ENCODE peak calls at places on chromosomes 5 and 9, in nine cellular contexts. One of them, this sample, is unnamed.

GRCh38 chr9:132531187-132531586 is 51.2 kb upstream of the BARHL1 start:
- DNase-seq in upper lobe of left lung: no peak
- DNase-seq in sigmoid colon: peak; percentile 84
- DNase-seq in tibial nerve: no peak
- DNase-seq in spleen: no peak
- DNase-seq in adrenal gland: no peak
- DNase-seq in heart left ventricle: no peak
- DNase-seq in HepG2: no peak
- DNase-seq in IMR-90: no peak
- DNase-seq in this sample: no peak

GRCh38 chr5:45893309-45893708 is 197.1 kb upstream of the HCN1 start:
- DNase-seq in upper lobe of left lung: no peak
- DNase-seq in sigmoid colon: no peak
- DNase-seq in tibial nerve: no peak
- DNase-seq in spleen: no peak
- DNase-seq in adrenal gland: no peak
- DNase-seq in heart left ventricle: no peak
- DNase-seq in HepG2: no peak
- DNase-seq in IMR-90: no peak
- DNase-seq in this sample: no peak

GRCh38 chr5:178547753-178548415 is 42.3 kb downstream of the COL23A1 start:
- DNase-seq in upper lobe of left lung: no peak
- DNase-seq in sigmoid colon: peak; percentile 52
- DNase-seq in tibial nerve: no peak
- DNase-seq in spleen: peak; percentile 33
- DNase-seq in adrenal gland: no peak
- DNase-seq in heart left ventricle: no peak
- DNase-seq in HepG2: no peak
- DNase-seq in IMR-90: no peak
- DNase-seq in this sample: no peak

GRCh38 chr9:122370869-122371467 is at the start of gene PTGS1:
- DNase-seq in upper lobe of left lung: peak; percentile 57
- DNase-seq in sigmoid colon: peak; percentile 86
- DNase-seq in tibial nerve: no peak
- DNase-seq in spleen: peak; percentile 90
- DNase-seq in adrenal gland: no peak
- DNase-seq in heart left ventricle: peak; percentile 70
- DNase-seq in HepG2: no peak
- DNase-seq in IMR-90: peak; percentile 38
- DNase-seq in this sample: peak; percentile 68

GRCh38 chr9:90810686-90811085 is 9.1 kb downstream of the SYK start:
- DNase-seq in upper lobe of left lung: no peak
- DNase-seq in sigmoid colon: no peak
- DNase-seq in tibial nerve: no peak
- DNase-seq in spleen: no peak
- DNase-seq in adrenal gland: no peak
- DNase-seq in heart left ventricle: no peak
- DNase-seq in HepG2: no peak
- DNase-seq in IMR-90: no peak
- DNase-seq in this sample: no peak

GRCh38 chr5:80129146-80129545 is 94.0 kb downstream of the THBS4 start:
- DNase-seq in upper lobe of left lung: no peak
- DNase-seq in sigmoid colon: no peak
- DNase-seq in tibial nerve: no peak
- DNase-seq in spleen: no peak
- DNase-seq in adrenal gland: no peak
- DNase-seq in heart left ventricle: no peak
- DNase-seq in HepG2: no peak
- DNase-seq in IMR-90: no peak
- DNase-seq in this sample: no peak

GRCh38 chr5:177260961-177261360 is 42.6 kb downstream of the RAB24 start:
- DNase-seq in upper lobe of left lung: no peak
- DNase-seq in sigmoid colon: no peak
- DNase-seq in tibial nerve: no peak
- DNase-seq in spleen: no peak
- DNase-seq in adrenal gland: no peak
- DNase-seq in heart left ventricle: no peak
- DNase-seq in HepG2: no peak
- DNase-seq in IMR-90: no peak
- DNase-seq in this sample: no peak

GRCh38 chr9:109107402-109108240 is 12.1 kb downstream of the TMEM245 start:
- DNase-seq in upper lobe of left lung: no peak
- DNase-seq in sigmoid colon: no peak
- DNase-seq in tibial nerve: no peak
- DNase-seq in spleen: no peak
- DNase-seq in adrenal gland: no peak
- DNase-seq in heart left ventricle: no peak
- DNase-seq in HepG2: peak; percentile 33
- DNase-seq in IMR-90: peak; percentile 81
- DNase-seq in this sample: no peak

GRCh38 chr9:92180669-92181181 is 65.5 kb upstream of the SPTLC1 start:
- DNase-seq in upper lobe of left lung: no peak
- DNase-seq in sigmoid colon: no peak
- DNase-seq in tibial nerve: no peak
- DNase-seq in spleen: no peak
- DNase-seq in adrenal gland: peak; percentile 54
- DNase-seq in heart left ventricle: peak; percentile 56
- DNase-seq in HepG2: peak; percentile 20
- DNase-seq in IMR-90: peak; percentile 91
- DNase-seq in this sample: no peak

DNA sequence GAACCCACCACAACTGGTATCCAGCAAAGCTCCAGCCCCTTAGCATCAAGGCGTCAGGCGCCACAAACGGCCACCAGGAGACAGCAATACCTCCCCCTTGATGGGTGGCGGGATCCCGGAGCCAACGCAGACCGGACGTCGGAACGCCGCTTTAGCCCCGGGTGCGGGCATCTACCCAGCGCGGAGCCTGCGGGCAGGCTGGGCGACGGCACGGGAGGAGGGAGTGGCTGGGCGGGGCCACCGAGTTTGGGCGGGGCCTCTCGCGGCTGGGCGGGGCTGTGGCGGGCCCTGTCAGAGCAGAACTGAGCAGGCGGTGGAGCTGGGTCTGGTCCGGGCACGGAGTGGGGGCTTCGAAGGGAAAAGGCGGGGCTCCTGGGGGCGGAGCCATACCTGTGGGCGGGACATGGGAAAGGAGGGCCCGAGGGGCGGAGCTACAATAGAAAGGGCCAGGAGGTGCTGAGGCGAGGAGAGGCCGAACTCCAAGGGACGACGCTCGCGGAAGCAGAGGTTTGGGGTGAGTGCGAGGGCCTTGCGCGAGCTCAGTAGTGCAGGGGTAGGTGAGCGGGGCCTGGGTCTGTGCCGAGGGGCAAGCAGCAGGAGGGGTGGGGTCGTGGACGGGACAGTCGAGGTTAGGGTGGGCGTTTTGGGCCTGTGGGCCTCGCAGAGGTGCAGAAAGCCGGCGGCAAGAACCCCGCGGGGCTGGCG is 40.2 kb upstream of the GARNL3 start:
- DNase-seq in upper lobe of left lung: peak; percentile 90
- DNase-seq in sigmoid colon: peak; percentile 97
- DNase-seq in tibial nerve: peak; percentile 83
- DNase-seq in spleen: peak; percentile 96
- DNase-seq in adrenal gland: peak; percentile 97
- DNase-seq in heart left ventricle: peak; percentile 95
- DNase-seq in HepG2: peak; percentile 85
- DNase-seq in IMR-90: peak; percentile 69
- DNase-seq in this sample: peak; percentile 94
- TF ChIP-seq CTCF in upper lobe of left lung: peak; percentile 33
- TF ChIP-seq CTCF in sigmoid colon: no peak
- TF ChIP-seq CTCF in tibial nerve: no peak
- TF ChIP-seq CTCF in spleen: peak; percentile 26
- TF ChIP-seq CTCF in adrenal gland: peak; percentile 47
- TF ChIP-seq CTCF in heart left ventricle: peak; percentile 38
- TF ChIP-seq CTCF in HepG2: peak; percentile 41
- TF ChIP-seq CTCF in IMR-90: peak; percentile 20
- TF ChIP-seq CTCF in this sample: no peak

DNA sequence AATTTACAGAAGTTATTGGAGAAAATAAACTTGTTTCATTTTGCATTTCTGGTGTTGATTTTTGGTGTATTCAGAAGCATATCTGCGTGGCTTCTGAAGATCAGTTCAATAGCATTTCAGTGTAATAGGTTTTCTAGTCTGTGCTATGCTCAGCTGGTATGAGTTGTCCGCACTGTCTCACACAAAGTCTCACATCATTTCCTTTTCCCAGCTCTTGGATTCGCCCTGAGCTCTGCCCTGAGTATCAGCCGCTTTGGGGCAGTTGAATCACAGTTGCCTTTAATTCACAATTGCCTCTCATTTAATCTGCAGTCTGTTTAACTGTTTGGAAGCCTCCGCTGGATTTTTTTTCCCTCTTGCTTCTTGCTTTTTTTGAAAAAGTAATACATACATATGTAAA is 6.4 kb upstream of the TTC23L start:
- DNase-seq in upper lobe of left lung: no peak
- DNase-seq in sigmoid colon: no peak
- DNase-seq in tibial nerve: no peak
- DNase-seq in spleen: no peak
- DNase-seq in adrenal gland: no peak
- DNase-seq in heart left ventricle: no peak
- DNase-seq in HepG2: no peak
- DNase-seq in IMR-90: no peak
- DNase-seq in this sample: no peak
- H3K36me3 ChIP-seq in upper lobe of left lung: peaks cover 12% of the 10 kb centered on the region
- H3K36me3 ChIP-seq in sigmoid colon: peaks cover 27% of the 10 kb centered on the region
- H3K36me3 ChIP-seq in tibial nerve: no peaks in the 10 kb centered on the region
- H3K36me3 ChIP-seq in spleen: peaks cover 60% of the 10 kb centered on the region
- H3K36me3 ChIP-seq in adrenal gland: no peaks in the 10 kb centered on the region
- H3K36me3 ChIP-seq in heart left ventricle: peaks cover 29% of the 10 kb centered on the region
- H3K36me3 ChIP-seq in HepG2: peaks cover 6% of the 10 kb centered on the region
- H3K36me3 ChIP-seq in IMR-90: peaks cover 47% of the 10 kb centered on the region
- H3K36me3 ChIP-seq in this sample: peaks cover 33% of the 10 kb centered on the region

DNA sequence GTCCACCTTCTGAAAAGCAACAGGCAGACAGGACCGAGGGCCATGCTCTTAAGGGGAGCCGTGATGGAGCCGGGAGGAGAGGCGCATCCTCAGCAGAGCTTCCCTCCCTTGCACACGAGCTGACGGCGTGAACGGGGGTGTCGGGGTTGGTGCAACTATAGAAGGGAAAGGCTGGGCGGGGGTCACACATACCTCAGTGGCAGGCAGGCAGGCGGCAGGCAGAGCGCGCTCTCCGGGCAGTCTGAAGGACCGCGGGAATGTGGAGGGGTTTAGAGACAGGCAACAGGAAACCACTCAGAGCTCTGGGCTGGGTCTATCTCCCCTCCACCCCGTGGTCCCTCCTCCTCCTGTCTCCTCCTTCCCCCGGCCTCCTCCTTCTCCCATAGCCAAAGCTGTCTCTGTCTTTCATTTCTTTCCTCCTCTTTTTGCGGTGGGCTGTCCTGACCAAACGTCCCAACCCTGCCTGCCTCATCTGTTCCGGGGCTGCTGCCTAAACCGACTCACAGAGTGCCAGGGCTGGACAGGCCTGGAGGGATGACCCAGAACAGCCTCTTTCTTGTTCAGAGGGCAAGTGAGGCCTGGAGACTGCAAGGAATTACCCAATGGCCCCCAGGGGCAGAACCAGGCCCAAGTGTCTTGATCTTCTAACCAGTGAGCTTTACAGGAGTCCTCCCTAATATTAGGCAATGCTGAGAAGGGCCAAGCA is at the start of gene SPARC:
- DNase-seq in upper lobe of left lung: peak; percentile 57
- DNase-seq in sigmoid colon: peak; percentile 94
- DNase-seq in tibial nerve: peak; percentile 81
- DNase-seq in spleen: no peak
- DNase-seq in adrenal gland: peak; percentile 84
- DNase-seq in heart left ventricle: peak; percentile 82
- DNase-seq in HepG2: no peak
- DNase-seq in IMR-90: peak; percentile 96
- DNase-seq in this sample: no peak
- TF ChIP-seq POLR2A in upper lobe of left lung: peak; percentile 81
- TF ChIP-seq POLR2A in sigmoid colon: peak; percentile 96
- TF ChIP-seq POLR2A in tibial nerve: peak; percentile 89
- TF ChIP-seq POLR2A in spleen: peak; percentile 56
- TF ChIP-seq POLR2A in adrenal gland: peak; percentile 89
- TF ChIP-seq POLR2A in heart left ventricle: peak; percentile 90
- TF ChIP-seq POLR2A in HepG2: no peak
- TF ChIP-seq POLR2A in IMR-90: peak; percentile 99
- TF ChIP-seq POLR2A in this sample: peak; percentile 74

GRCh38 chr5:2182020-2182419 is 299.3 kb upstream of the IRX4 start:
- DNase-seq in upper lobe of left lung: peak; percentile 10
- DNase-seq in sigmoid colon: no peak
- DNase-seq in tibial nerve: no peak
- DNase-seq in spleen: no peak
- DNase-seq in adrenal gland: no peak
- DNase-seq in heart left ventricle: no peak
- DNase-seq in HepG2: no peak
- DNase-seq in IMR-90: no peak
- DNase-seq in this sample: no peak
- TF ChIP-seq CTCF in upper lobe of left lung: no peak
- TF ChIP-seq CTCF in sigmoid colon: no peak
- TF ChIP-seq CTCF in tibial nerve: no peak
- TF ChIP-seq CTCF in spleen: no peak
- TF ChIP-seq CTCF in adrenal gland: no peak
- TF ChIP-seq CTCF in heart left ventricle: no peak
- TF ChIP-seq CTCF in HepG2: no peak
- TF ChIP-seq CTCF in IMR-90: no peak
- TF ChIP-seq CTCF in this sample: no peak